ENCODE peak calls at places on chromosomes 11 and 22, in five cellular contexts. V is neuronal stem cell, K is H9, D is H1, T is mesenchymal stem cell. B is an unnamed sample.

GRCh38 chr22:23285734-23286133 is 105.4 kb downstream of the BCR start:
- DNase-seq in V (no peak), K (no peak), D (no peak), T (peak), B (no peak)

GRCh38 chr11:124207102-124207792 is 24.1 kb downstream of the OR10D3 start:
- DNase-seq in V (no peak), K (no peak), D (no peak), T (no peak), B (no peak)

GRCh38 chr11:14360976-14361375 is 2.0 kb upstream of the RRAS2 start:
- DNase-seq in V (no peak), K (no peak), D (no peak), T (no peak), B (peak)

GRCh38 chr11:68461284-68461861 is 821 bp downstream of the PPP6R3 start:
- DNase-seq in V (no peak), K (no peak), D (no peak), T (peak), B (peak)

GRCh38 chr11:381501-382072 is 12.3 kb downstream of the B4GALNT4 start:
- DNase-seq in V (no peak), K (no peak), D (no peak), T (no peak), B (no peak)

GRCh38 chr11:112017538-112017937 is 7.7 kb upstream of the DLAT start:
- DNase-seq in V (no peak), K (no peak), D (no peak), T (no peak), B (no peak)

GRCh38 chr22:22578702-22579424 is 19.8 kb upstream of the PRAME start:
- DNase-seq in V (no peak), K (no peak), D (no peak), T (peak), B (no peak)

GRCh38 chr11:7422544-7423331 is 62.6 kb upstream of the OLFML1 start:
- DNase-seq in V (no peak), K (no peak), D (no peak), T (no peak), B (no peak)

GRCh38 chr11:126098204-126098769 is 35.6 kb upstream of the CDON start:
- DNase-seq in V (no peak), K (no peak), D (no peak), T (no peak), B (no peak)

GRCh38 chr11:942853-943252 is 17.2 kb downstream of the AP2A2 start:
- DNase-seq in V (no peak), K (no peak), D (no peak), T (peak), B (peak)

GRCh38 chr11:23556163-23556750 is 696.0 kb upstream of the CCDC179 start:
- DNase-seq in V (no peak), K (no peak), D (no peak), T (no peak), B (peak)
- H3K18ac ChIP-seq in V (no peak), K (no peak), D (no peak), T (no peak), B (peak)

GRCh38 chr11:40425168-40425567 is 1034.3 kb downstream of the LRRC4C start:
- DNase-seq in V (no peak), K (no peak), D (no peak), T (no peak), B (no peak)

GRCh38 chr11:40417627-40418026 is 1041.8 kb downstream of the LRRC4C start:
- DNase-seq in V (no peak), K (no peak), D (no peak), T (no peak), B (no peak)

DNA sequence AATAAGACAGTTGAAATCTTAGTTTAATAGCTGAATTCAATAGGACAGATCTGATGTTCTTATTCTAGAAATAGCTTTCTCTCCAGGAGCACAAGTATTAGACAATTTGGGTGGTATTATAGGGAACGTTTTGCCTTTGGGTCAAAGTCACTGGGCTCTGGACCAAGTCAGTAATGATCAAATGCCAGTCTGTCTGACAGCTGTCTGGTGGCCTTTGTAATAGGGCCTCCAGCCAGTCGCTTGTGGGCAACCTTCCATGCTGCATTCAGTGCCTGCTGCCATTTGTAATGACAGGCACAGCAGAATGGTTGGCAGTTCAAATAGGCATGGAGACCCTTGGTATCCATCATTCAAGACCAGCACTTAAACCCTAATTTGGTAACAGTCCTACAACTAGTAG is 1038.3 kb downstream of the LRRC4C start:
- DNase-seq in V (no peak), K (no peak), D (no peak), T (no peak), B (no peak)
- H2BK12ac ChIP-seq in V (no peak), K (no peak), D (no peak), T (no peak), B (no peak)

DNA sequence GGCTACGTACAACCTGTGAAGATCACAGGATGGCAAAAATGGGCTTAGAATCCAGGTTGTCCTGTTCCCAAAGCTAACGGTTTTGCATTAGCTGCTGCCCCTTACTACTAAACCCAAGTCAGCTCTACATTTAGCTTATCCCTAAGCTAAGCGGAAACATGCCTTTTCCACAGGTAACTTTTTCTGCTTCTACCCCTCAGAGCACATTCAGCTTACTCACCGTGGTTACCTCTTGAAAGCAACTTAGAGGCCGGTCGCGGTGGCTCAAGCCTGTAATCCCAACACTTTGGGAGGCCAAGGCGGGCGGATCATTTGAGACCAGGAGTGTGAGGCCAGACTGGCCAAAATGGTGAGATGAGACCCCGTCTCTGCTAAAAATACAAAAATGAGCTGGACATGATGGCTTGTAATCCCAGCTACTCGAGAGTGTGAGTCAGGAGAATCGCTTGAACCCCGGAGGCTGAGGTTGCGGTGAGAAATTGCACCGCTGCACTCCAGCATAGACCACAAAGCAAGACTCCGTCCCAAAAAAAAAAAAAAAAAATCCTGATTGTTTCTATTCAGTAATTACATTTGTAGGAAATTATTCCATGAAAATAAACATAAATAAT is 790 bp upstream of the TMEM41B start:
- DNase-seq in V (no peak), K (no peak), D (no peak), T (no peak), B (no peak)
- H3K18ac ChIP-seq in V (peak), K (peak), D (peak), T (peak), B (peak)

GRCh38 chr22:19603767-19604166 is 79.6 kb upstream of the CLDN5 start:
- DNase-seq in V (no peak), K (no peak), D (no peak), T (no peak), B (no peak)
- H2BK12ac ChIP-seq in V (no peak), K (no peak), D (no peak), T (no peak), B (no peak)

B was measured in trophoblast cell.